ENCODE peak calls at places on chromosomes 3 and 15, in eight cellular contexts. O, G, Y, S, Z, J, N and P are unnamed samples.

GRCh38 chr15:96115642-96116041 is 214.9 kb upstream of the NR2F2 start:
- DNase-seq in S (no peak), G (no peak), O (peak; percentile 73), N (no peak), Z (no peak), J (no peak), Y (no peak), P (no peak)

GRCh38 chr3:10552631-10552943 is 47.2 kb upstream of the ATP2B2 start:
- DNase-seq in S (no peak), J (no peak), N (no peak), Y (no peak), O (no peak), G (no peak), Z (no peak), P (no peak)

GRCh38 chr3:38985581-38985980 is 66.2 kb downstream of the SCN11A start:
- DNase-seq in N (no peak), Z (no peak), O (peak; percentile 89), G (no peak), S (no peak), J (no peak), Y (no peak), P (no peak)

GRCh38 chr3:48797626-48798025 is 50.0 kb downstream of the PRKAR2A start:
- DNase-seq in N (no peak), Y (no peak), Z (no peak), S (no peak), G (no peak), O (no peak), J (no peak), P (no peak)

GRCh38 chr15:90684281-90684680 is 32.9 kb upstream of the BLM start:
- DNase-seq in O (no peak), J (no peak), G (no peak), Y (no peak), N (no peak), Z (no peak), S (no peak), P (no peak)

GRCh38 chr3:159185443-159186050 is 383.7 kb downstream of the MFSD1 start:
- DNase-seq in G (no peak), Y (no peak), Z (no peak), O (no peak), S (no peak), N (no peak), J (no peak), P (no peak)

GRCh38 chr3:112818289-112818688 is 28.4 kb downstream of the CD200R1L start:
- DNase-seq in Y (no peak), J (no peak), Z (no peak), N (no peak), S (no peak), O (peak; percentile 36), G (no peak), P (no peak)

GRCh38 chr3:163043074-163043473 is 1546.5 kb downstream of the OTOL1 start:
- DNase-seq in O (no peak), Z (no peak), J (no peak), S (no peak), N (peak; percentile 37), G (no peak), Y (peak; percentile 11), P (peak; percentile 32)

GRCh38 chr15:47609693-47610092 is 107.6 kb upstream of the SEMA6D start:
- DNase-seq in J (no peak), G (no peak), O (no peak), Y (no peak), S (no peak), Z (no peak), N (no peak), P (peak; percentile 51)

GRCh38 chr3:155325263-155325835 is 31.9 kb upstream of the STRIT1 start:
- DNase-seq in Y (peak; percentile 32), J (no peak), O (no peak), Z (no peak), N (peak; percentile 67), S (no peak), G (no peak), P (peak; percentile 30)
- TF ChIP-seq CTCF in Y (no peak), J (no peak), O (peak; percentile 54), Z (no peak), N (peak; percentile 50), S (no peak), G (no peak), P (peak; percentile 41)

GRCh38 chr3:103127116-103127630 is 692.4 kb downstream of the ZPLD1 start:
- DNase-seq in N (peak; percentile 29), Z (no peak), G (no peak), Y (no peak), S (no peak), O (no peak), J (no peak), P (no peak)

GRCh38 chr3:103127737-103128136 is 692.9 kb downstream of the ZPLD1 start:
- DNase-seq in O (no peak), S (no peak), Y (no peak), N (no peak), G (no peak), Z (no peak), J (no peak), P (no peak)

DNA sequence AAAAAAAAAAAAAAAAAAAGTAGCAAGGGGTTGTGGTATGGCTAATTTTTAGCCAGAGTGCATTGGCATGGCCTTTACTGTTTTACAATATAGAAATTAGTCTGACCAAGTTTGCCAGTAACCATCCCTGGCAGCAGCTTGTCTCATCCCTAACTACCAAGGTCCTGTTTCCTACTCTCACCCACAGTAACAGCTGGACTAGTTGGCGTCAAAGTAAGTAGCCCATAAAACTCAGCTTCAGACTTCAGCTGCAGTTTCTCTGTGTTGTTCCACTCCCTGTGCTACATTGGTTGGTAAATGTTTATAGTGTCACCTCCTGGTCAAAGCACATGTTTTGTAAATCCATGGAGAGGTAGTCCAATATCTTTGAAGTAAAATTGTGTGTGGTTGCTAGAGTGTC is 691.3 kb downstream of the ZPLD1 start:
- DNase-seq in N (peak; percentile 29), G (no peak), S (no peak), O (no peak), Z (no peak), Y (no peak), J (no peak), P (no peak)
- TF ChIP-seq CTCF in N (peak; percentile 25), G (no peak), S (no peak), O (no peak), Z (no peak), Y (no peak), J (no peak), P (no peak)

GRCh38 chr3:85821130-85821756 is 862.5 kb downstream of the CADM2 start:
- DNase-seq in S (no peak), G (no peak), O (no peak), N (peak; percentile 33), Z (no peak), Y (peak; percentile 59), J (no peak), P (peak; percentile 60)
- TF ChIP-seq CTCF in S (no peak), G (no peak), O (peak; percentile 41), N (peak; percentile 68), Z (peak; percentile 36), Y (peak; percentile 49), J (no peak), P (peak; percentile 88)

DNA sequence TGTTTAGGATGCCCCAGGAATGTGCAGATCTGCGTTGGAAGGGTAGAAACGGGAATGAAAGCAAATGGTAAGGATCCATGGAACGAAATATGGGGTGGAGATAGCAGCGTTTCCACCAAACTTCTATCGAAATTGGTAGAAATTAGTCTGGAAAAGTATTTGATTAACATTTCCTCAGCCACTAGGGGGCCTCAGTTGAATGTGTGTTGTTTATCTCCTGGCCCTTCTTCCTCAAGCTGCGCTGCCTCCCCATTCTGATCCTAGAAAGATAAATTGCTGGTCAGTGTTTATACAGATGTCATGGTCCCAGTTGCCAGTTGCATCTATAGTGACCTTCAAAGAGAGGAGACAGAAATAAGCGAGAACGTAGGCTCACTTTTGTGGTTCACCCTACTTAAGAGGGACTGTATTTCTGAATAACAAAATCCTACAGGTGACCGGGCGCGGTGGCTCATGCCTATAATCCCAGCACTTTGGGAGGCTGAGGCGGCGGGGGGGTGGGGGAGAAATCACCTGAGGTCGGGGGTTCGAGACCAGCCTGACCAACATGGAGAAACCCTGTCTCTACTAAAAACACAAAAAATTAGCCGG is 457.1 kb downstream of the SQOR start:
- DNase-seq in Y (peak; percentile 38), J (no peak), N (peak; percentile 75), G (no peak), S (no peak), Z (no peak), O (peak; percentile 11), P (peak; percentile 70)
- TF ChIP-seq CTCF in Y (peak; percentile 71), J (peak; percentile 26), N (peak; percentile 77), G (no peak), S (peak; percentile 12), Z (peak; percentile 37), O (peak; percentile 81), P (peak; percentile 80)

DNA sequence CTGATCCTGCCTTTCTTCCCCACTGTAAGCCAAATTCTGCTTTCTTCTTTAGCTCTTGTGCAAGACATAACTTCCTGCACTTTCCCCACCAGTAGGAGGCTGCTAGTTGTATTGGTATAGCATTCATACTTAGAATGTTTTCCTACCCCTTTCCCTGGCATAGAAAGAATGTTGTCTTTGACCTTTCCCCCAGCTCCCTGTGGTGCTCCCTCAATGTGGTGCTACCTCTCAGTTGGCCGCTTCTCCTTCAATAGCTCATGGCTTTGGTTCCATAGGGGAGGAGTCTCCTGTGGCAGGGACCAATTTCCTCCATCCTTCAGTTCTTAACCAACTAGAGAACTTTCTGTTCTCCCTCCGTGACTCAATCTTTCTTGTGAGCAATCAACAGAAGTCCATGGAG is 67.5 kb upstream of the AKAP13 start:
- DNase-seq in S (no peak), Z (no peak), N (peak; percentile 42), O (peak; percentile 13), J (no peak), G (no peak), Y (no peak), P (no peak)
- TF ChIP-seq CTCF in S (no peak), Z (no peak), N (no peak), O (peak; percentile 54), J (no peak), G (no peak), Y (no peak), P (no peak)

GRCh38 chr3:135368781-135369180 is 573.7 kb downstream of the EPHB1 start:
- DNase-seq in N (no peak), O (no peak), Z (no peak), G (no peak), J (no peak), S (no peak), Y (no peak), P (no peak)
- TF ChIP-seq CTCF in N (no peak), O (no peak), Z (no peak), G (no peak), J (no peak), S (no peak), Y (no peak), P (no peak)

GRCh38 chr15:66623801-66624453 is 58.1 kb upstream of the LCTL start:
- DNase-seq in Y (no peak), S (no peak), G (no peak), Z (no peak), O (no peak), J (no peak), N (peak; percentile 26), P (no peak)
- TF ChIP-seq CTCF in Y (no peak), S (no peak), G (no peak), Z (no peak), O (no peak), J (no peak), N (no peak), P (no peak)

DNA sequence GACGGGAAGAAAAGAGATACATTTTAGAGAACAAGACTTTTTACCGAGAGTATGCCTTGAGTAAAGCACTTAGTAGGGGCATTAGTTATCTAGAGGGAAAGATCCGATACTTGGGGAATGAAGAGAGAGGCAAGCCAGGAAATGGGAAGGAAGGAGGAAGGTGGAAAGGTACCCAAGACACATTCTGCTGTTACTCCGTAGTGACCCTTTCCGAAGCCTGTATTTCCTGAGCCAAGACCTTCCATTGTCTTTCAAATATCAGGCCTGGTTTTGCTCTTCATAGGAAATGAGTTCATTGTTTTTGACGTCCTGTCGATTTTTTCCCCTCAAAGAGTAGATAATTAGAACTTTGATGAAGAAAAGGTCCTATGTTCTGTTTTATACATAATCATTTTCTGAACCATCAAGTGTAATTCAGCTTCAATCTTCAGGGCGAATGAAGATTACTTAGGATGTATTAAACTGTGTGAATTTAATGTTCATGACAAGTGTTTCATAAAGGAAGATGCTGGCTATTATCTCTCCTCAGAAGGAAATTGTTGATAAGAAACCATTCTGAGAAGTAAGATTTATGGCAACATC is 95.7 kb downstream of the PPM1L start:
- DNase-seq in S (no peak), Z (no peak), Y (no peak), O (no peak), J (no peak), G (no peak), N (no peak), P (peak; percentile 19)
- TF ChIP-seq CTCF in S (no peak), Z (no peak), Y (no peak), O (no peak), J (no peak), G (no peak), N (no peak), P (no peak)